ENCODE peak calls at places on chromosomes 16 and 17, in seven cellular contexts. M is HEK293T, Q is T-helper 1 cell, S is NCI-H510A, I is lower lobe of right lung, O is small intestine, F is A549. C is an unnamed sample.

GRCh38 chr16:21645261-21645721 is 7.1 kb downstream of the IGSF6 start:
- DNase-seq in F (no peak), Q (no peak), O (peak; percentile 61), S (no peak), I (no peak), M (no peak), C (no peak)

GRCh38 chr17:79997004-79997673 is 38.5 kb downstream of the TBC1D16 start:
- DNase-seq in M (no peak), Q (peak; percentile 73), I (peak; percentile 73), S (no peak), F (no peak), O (peak; percentile 73), C (no peak)

GRCh38 chr17:67027031-67027628 is 17.2 kb upstream of the CACNG1 start:
- DNase-seq in S (no peak), M (no peak), F (peak; percentile 9), Q (no peak), O (no peak), I (no peak), C (peak; percentile 11)

GRCh38 chr17:39754958-39755549 is 17.3 kb downstream of the GRB7 start:
- DNase-seq in I (no peak), F (no peak), O (no peak), Q (no peak), M (no peak), S (no peak), C (no peak)

GRCh38 chr16:57012353-57012752 is 23.0 kb downstream of the NLRC5 start:
- DNase-seq in Q (no peak), F (no peak), S (no peak), M (no peak), I (no peak), O (no peak), C (no peak)

GRCh38 chr17:18094409-18094807 is 6.7 kb downstream of the DRG2 start:
- DNase-seq in S (no peak), Q (no peak), I (no peak), O (no peak), F (no peak), M (no peak), C (no peak)

GRCh38 chr17:62628845-62629555 is 1.5 kb downstream of the MRC2 start:
- DNase-seq in Q (no peak), S (no peak), F (no peak), M (no peak), I (no peak), O (no peak), C (no peak)

GRCh38 chr17:50052822-50053653 is 2.9 kb upstream of the ITGA3 start:
- DNase-seq in I (peak; percentile 65), S (no peak), O (peak; percentile 44), M (no peak), F (peak; percentile 45), Q (no peak), C (no peak)

GRCh38 chr16:11181889-11182279 is 74.1 kb downstream of the SOCS1 start:
- DNase-seq in F (no peak), I (peak; percentile 65), M (no peak), Q (no peak), O (no peak), S (no peak), C (no peak)